ENCODE peak calls at places on chromosomes 11 and 22, in seven cellular contexts. W, H, I, X, T, Q and V are unnamed samples.

GRCh38 chr22:46737976-46738641 is at the start of gene CERK:
- DNase-seq in W (peak), H (peak), I (peak), X (peak), T (peak), Q (peak), V (peak)

GRCh38 chr11:46305295-46305694 is 27.8 kb downstream of the CREB3L1 start:
- DNase-seq in W (no peak), H (no peak), I (no peak), X (no peak), T (no peak), Q (no peak), V (no peak)

GRCh38 chr22:21672107-21672629 is 6.4 kb downstream of the PPIL2 start:
- DNase-seq in W (no peak), H (no peak), I (no peak), X (no peak), T (no peak), Q (no peak), V (no peak)

GRCh38 chr11:117071344-117071787 is 26.9 kb downstream of the SIK3 start:
- DNase-seq in W (no peak), H (peak), I (peak), X (no peak), T (no peak), Q (no peak), V (no peak)

GRCh38 chr11:77191823-77192495 is 63.9 kb downstream of the MYO7A start:
- DNase-seq in W (peak), H (no peak), I (no peak), X (no peak), T (peak), Q (no peak), V (peak)

GRCh38 chr22:29574762-29575450 is 6.0 kb downstream of the NIPSNAP1 start:
- DNase-seq in W (no peak), H (no peak), I (no peak), X (no peak), T (no peak), Q (no peak), V (no peak)

GRCh38 chr11:119337581-119338317 is 2.9 kb downstream of the C1QTNF5 start:
- DNase-seq in W (no peak), H (no peak), I (no peak), X (no peak), T (no peak), Q (no peak), V (no peak)

GRCh38 chr11:78151804-78152203 is 12.4 kb upstream of the ALG8 start:
- DNase-seq in W (no peak), H (no peak), I (no peak), X (no peak), T (no peak), Q (no peak), V (no peak)

GRCh38 chr22:18966748-18967147 is 30.7 kb upstream of the PRODH start:
- DNase-seq in W (no peak), H (no peak), I (no peak), X (no peak), T (no peak), Q (no peak), V (no peak)

GRCh38 chr11:126489791-126490190 is 134.3 kb downstream of the ST3GAL4 start:
- DNase-seq in W (no peak), H (no peak), I (no peak), X (no peak), T (no peak), Q (no peak), V (no peak)

GRCh38 chr22:40024201-40025061 is 29.7 kb downstream of the FAM83F start:
- DNase-seq in W (peak), H (peak), I (peak), X (peak), T (peak), Q (peak), V (peak)